ENCODE peak calls at places on chromosomes 16 and 17, in five cellular contexts. N is choroid plexus epithelial cell, T is cardiac fibroblast, R is uterus, U is upper lobe of right lung. W is an unnamed sample.

GRCh38 chr17:28842282-28843012 is at the start of gene FAM222B:
- DNase-seq in N (peak; percentile 83), U (peak; percentile 94), T (peak; percentile 83), R (peak; percentile 66), W (peak; percentile 78)

GRCh38 chr17:81127526-81128177 is 37.7 kb upstream of the PVALEF start:
- DNase-seq in T (no peak), U (no peak), R (no peak), N (no peak), W (no peak)

GRCh38 chr17:77489239-77489897 is 348.6 kb downstream of the SEC14L1 start:
- DNase-seq in N (no peak), R (no peak), T (no peak), U (peak; percentile 57), W (no peak)

GRCh38 chr17:65664296-65664695 is 102.8 kb upstream of the AXIN2 start:
- DNase-seq in N (peak; percentile 39), U (no peak), R (peak; percentile 68), T (peak; percentile 92), W (no peak)

GRCh38 chr16:50335198-50335958 is 33.4 kb downstream of the BRD7 start:
- DNase-seq in T (peak; percentile 43), N (peak; percentile 66), R (no peak), U (no peak), W (peak; percentile 42)

GRCh38 chr17:45971698-45972141 is 27.3 kb upstream of the STH start:
- DNase-seq in T (no peak), U (no peak), N (no peak), R (no peak), W (no peak)

GRCh38 chr17:28384281-28385036 is 13.0 kb downstream of the SARM1 start:
- DNase-seq in T (no peak), U (peak; percentile 92), R (no peak), N (no peak), W (no peak)

GRCh38 chr16:12095275-12096161 is 119.0 kb downstream of the SNX29 start:
- DNase-seq in R (peak; percentile 63), N (peak; percentile 74), T (peak; percentile 74), U (peak; percentile 82), W (peak; percentile 49)

GRCh38 chr17:42526031-42526444 is 10.0 kb upstream of the NAGLU start:
- DNase-seq in R (no peak), U (no peak), N (peak; percentile 30), T (peak; percentile 77), W (no peak)

DNA sequence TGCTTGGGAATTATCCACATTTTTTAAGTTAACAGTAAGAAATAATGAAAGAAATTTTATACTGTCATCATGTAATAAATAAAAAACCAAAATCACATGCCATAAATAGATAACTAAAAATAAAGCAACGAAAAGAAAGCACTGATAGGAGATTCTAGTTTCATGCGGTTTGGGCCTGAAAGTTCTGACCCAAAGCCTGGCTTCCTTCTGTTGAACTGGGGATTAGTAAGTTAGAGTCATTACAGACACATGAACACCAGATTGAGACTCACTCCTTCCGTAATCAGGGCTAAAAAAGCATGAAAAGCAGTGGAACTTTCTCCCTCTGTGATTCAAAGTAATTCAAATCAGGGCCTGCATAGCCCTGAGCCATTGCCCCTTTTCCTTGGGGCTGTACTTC is 13.2 kb upstream of the SLC6A2 start:
- DNase-seq in U (no peak), R (no peak), T (no peak), N (no peak), W (no peak)
- TF ChIP-seq CTCF in U (no peak), R (no peak), T (no peak), N (no peak), W (no peak)

DNA sequence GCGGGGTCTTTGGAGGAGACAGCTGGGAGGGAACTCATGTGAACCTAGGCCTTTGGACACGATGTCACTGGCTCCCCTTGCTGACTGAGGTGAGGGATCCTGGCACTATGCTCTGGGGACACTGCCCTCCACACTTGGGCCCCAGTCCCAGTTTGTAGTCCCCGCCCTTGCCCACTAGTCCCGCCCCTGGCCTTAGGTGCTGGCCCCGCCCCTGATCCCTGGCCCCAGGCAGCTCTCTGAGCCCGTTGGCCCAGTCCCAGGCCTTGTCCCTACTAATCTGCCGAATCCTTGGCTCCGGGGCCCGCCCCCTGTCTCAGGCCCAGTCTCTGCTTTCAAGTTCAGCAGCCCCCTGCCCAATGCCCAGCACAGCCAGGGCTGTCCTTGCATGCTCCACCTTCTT is 61.0 kb downstream of the SMPD3 start:
- DNase-seq in N (no peak), R (no peak), U (no peak), T (no peak), W (no peak)
- H3K4me3 ChIP-seq in N (no peak overlapping the region), R (no peak overlapping the region), U (no peak overlapping the region), T (no peak overlapping the region), W (no peak overlapping the region)

DNA sequence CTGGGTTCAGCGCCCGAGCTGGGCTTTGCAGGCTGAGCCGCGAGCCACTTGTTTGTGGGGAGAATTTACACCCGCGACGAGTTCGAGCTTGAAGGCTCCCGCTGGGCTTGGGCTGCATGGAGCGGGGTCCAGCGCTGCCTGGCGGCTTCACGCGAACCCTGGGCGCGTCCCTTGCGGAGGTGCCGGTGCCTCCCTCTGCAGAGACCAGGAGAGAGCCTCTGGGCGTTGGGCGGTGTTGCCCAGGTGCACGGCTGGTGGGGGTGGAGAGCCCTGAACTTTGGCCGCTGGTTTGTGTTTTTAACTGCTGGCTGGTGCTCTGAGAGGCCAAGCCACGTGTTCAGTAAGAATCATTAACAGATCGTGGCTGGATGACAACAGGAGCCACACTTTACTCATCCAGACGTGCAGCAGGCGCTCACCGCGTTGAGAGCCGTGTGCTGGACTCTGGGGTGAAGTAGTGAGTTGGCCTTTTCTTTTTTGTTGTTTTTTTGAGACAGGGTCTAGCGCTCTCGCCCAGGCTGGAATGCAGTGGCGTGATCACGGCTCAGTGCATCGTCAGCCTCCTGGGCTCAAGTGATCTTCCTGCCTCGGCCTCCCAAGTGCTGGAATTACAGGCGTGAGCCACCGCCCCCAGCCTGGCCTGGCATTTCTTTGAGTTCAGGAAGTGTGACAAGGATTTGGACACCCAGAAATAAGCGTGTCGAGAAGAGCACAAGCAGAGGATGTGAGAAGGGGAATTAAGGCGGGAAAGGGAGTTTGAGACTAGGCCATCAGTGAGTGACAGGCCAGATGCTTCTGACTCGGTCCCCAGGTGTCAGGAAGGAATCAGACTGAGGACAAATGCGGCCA is 827 bp downstream of the CDK10 start:
- DNase-seq in R (no peak), U (no peak), T (peak; percentile 49), N (peak; percentile 63), W (peak; percentile 47)
- TF ChIP-seq CTCF in R (no peak), U (no peak), T (no peak), N (peak; percentile 21), W (no peak)

GRCh38 chr17:57860414-57860999 is 10.7 kb upstream of the MRPS23 start:
- DNase-seq in R (peak; percentile 18), N (no peak), T (no peak), U (no peak), W (no peak)
- H3K4me3 ChIP-seq in R (no peak overlapping the region), N (no peak overlapping the region), T (no peak overlapping the region), U (peak overlapping the region; percentile 58), W (no peak overlapping the region)

GRCh38 chr17:56656961-56657360 is 63.5 kb downstream of the NOG start:
- DNase-seq in U (no peak), N (no peak), T (no peak), R (no peak), W (no peak)

GRCh38 chr17:56659622-56660021 is 66.1 kb downstream of the NOG start:
- DNase-seq in N (no peak), R (no peak), T (no peak), U (no peak), W (no peak)

GRCh38 chr17:56658648-56659047 is 65.1 kb downstream of the NOG start:
- DNase-seq in T (no peak), R (no peak), U (no peak), N (no peak), W (peak; percentile 48)

GRCh38 chr17:56665864-56666263 is 72.4 kb downstream of the NOG start:
- DNase-seq in R (no peak), N (no peak), U (no peak), T (no peak), W (no peak)

DNA sequence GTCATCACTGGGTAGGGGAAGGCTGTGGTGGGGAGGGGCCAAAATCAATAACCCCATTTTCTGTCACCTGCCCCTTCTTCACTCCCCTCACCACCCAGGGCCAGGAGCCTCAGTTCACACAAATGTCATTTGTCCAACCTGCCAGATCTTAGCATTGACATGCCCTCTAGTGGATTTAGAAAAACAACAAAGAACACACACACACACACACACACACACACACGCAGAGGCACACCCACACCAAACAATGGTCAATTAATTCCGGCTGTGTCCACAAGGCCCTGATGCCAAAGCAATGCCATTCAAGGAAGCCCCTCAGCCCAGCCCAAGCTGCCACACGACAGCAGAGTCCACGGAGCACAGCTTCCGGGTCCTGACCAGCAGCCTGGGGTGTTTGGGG is 68.4 kb downstream of the NOG start:
- DNase-seq in N (no peak), R (no peak), T (no peak), U (no peak), W (no peak)
- TF ChIP-seq CTCF in N (no peak), R (no peak), T (no peak), U (no peak), W (no peak)

GRCh38 chr16:53089434-53090270 is 34.9 kb downstream of the CHD9 start:
- DNase-seq in R (peak; percentile 66), N (peak; percentile 30), T (peak; percentile 57), U (no peak), W (peak; percentile 44)

GRCh38 chr16:53090271-53090590 is 35.4 kb downstream of the CHD9 start:
- DNase-seq in N (no peak), U (no peak), R (no peak), T (no peak), W (no peak)

GRCh38 chr16:53090591-53091507 is 36.1 kb downstream of the CHD9 start:
- DNase-seq in R (peak; percentile 98), N (peak; percentile 99), T (peak; percentile 99), U (peak; percentile 89), W (peak; percentile 43)

GRCh38 chr16:53093162-53093744 is 38.5 kb downstream of the CHD9 start:
- DNase-seq in T (no peak), U (no peak), R (no peak), N (no peak), W (no peak)

GRCh38 chr16:53091508-53092211 is 36.9 kb downstream of the CHD9 start:
- DNase-seq in U (no peak), R (peak; percentile 77), T (peak; percentile 90), N (peak; percentile 84), W (peak; percentile 72)
- H3K4me3 ChIP-seq in U (no peak overlapping the region), R (no peak overlapping the region), T (no peak overlapping the region), N (no peak overlapping the region), W (no peak overlapping the region)

GRCh38 chr17:64497565-64498035 is 746 bp upstream of the POLG2 start:
- DNase-seq in R (no peak), N (no peak), T (no peak), U (no peak), W (no peak)
- TF ChIP-seq CTCF in R (no peak), N (no peak), T (no peak), U (no peak), W (no peak)

GRCh38 chr17:6996256-6997111 is 635 bp downstream of the ALOX12 start:
- DNase-seq in T (no peak), U (no peak), R (no peak), N (no peak), W (no peak)
- H3K4me3 ChIP-seq in T (no peak overlapping the region), U (no peak overlapping the region), R (peak overlapping the region; percentile 11), N (peak overlapping the region; percentile 36), W (peak overlapping the region; percentile 56)

W was measured in epithelial cell of esophagus.